ENCODE peak calls at places on chromosomes 13 and 19, in six cellular contexts. B, D, O, U, A and P are unnamed samples.

GRCh38 chr19:44113784-44114390 is 688 bp downstream of the ZNF225 start:
- DNase-seq in B (peak; percentile 26), D (no peak), O (peak; percentile 47), U (peak; percentile 11), A (no peak), P (no peak)

GRCh38 chr13:28035146-28035782 is 46.8 kb upstream of the URAD start:
- DNase-seq in B (no peak), D (no peak), O (no peak), U (peak; percentile 56), A (no peak), P (no peak)

GRCh38 chr19:35615036-35615435 is 2.5 kb downstream of the HAUS5 start:
- DNase-seq in B (no peak), D (no peak), O (no peak), U (no peak), A (no peak), P (no peak)

GRCh38 chr13:41492432-41493267 is 35.3 kb downstream of the RGCC start:
- DNase-seq in B (no peak), D (no peak), O (no peak), U (no peak), A (peak; percentile 63), P (peak; percentile 62)

GRCh38 chr13:40352385-40352778 is 314.1 kb downstream of the FOXO1 start:
- DNase-seq in B (no peak), D (no peak), O (no peak), U (no peak), A (no peak), P (no peak)

GRCh38 chr13:101231751-101232428 is 184.4 kb downstream of the NALCN start:
- DNase-seq in B (peak; percentile 22), D (no peak), O (no peak), U (peak; percentile 36), A (no peak), P (no peak)

GRCh38 chr13:33186851-33187250 is 98.7 kb downstream of the STARD13 start:
- DNase-seq in B (peak; percentile 56), D (no peak), O (no peak), U (peak; percentile 64), A (no peak), P (no peak)

GRCh38 chr19:8075158-8076086 is 22.9 kb downstream of the CCL25 start:
- DNase-seq in B (no peak), D (no peak), O (no peak), U (no peak), A (no peak), P (no peak)

GRCh38 chr19:3162418-3163229 is 15.9 kb upstream of the S1PR4 start:
- DNase-seq in B (peak; percentile 75), D (no peak), O (peak; percentile 80), U (peak; percentile 60), A (no peak), P (no peak)

GRCh38 chr19:11279505-11280236 is 16.3 kb upstream of the TSPAN16 start:
- DNase-seq in B (no peak), D (no peak), O (no peak), U (no peak), A (peak; percentile 64), P (peak; percentile 78)

GRCh38 chr13:109779074-109779473 is 7.3 kb downstream of the IRS2 start:
- DNase-seq in B (no peak), D (no peak), O (no peak), U (no peak), A (peak; percentile 72), P (peak; percentile 86)

GRCh38 chr19:41376241-41376997 is at the start of gene TMEM91:
- DNase-seq in B (no peak), D (no peak), O (peak; percentile 93), U (no peak), A (no peak), P (no peak)

GRCh38 chr13:43180036-43180660 is 156.8 kb downstream of the DNAJC15 start:
- DNase-seq in B (no peak), D (no peak), O (no peak), U (no peak), A (no peak), P (no peak)

GRCh38 chr13:76380436-76381065 is 505.7 kb downstream of the KCTD12 start:
- DNase-seq in B (no peak), D (no peak), O (no peak), U (no peak), A (no peak), P (no peak)

GRCh38 chr13:88281846-88282245 is 610.7 kb downstream of the SLITRK5 start:
- DNase-seq in B (no peak), D (no peak), O (no peak), U (no peak), A (no peak), P (no peak)

GRCh38 chr13:51562011-51562671 is 22.1 kb upstream of the WDFY2 start:
- DNase-seq in B (no peak), D (peak; percentile 57), O (no peak), U (no peak), A (no peak), P (no peak)

GRCh38 chr19:3123088-3123721 is 12.6 kb upstream of the GNA15 start:
- DNase-seq in B (no peak), D (no peak), O (no peak), U (no peak), A (no peak), P (no peak)

GRCh38 chr19:31501427-31502195 is 152.4 kb upstream of the TSHZ3 start:
- DNase-seq in B (no peak), D (no peak), O (no peak), U (no peak), A (no peak), P (no peak)

GRCh38 chr13:91232716-91233115 is 114.8 kb upstream of the MIR17HG start:
- DNase-seq in B (no peak), D (no peak), O (no peak), U (no peak), A (no peak), P (no peak)

GRCh38 chr13:36163809-36164308 is 32.7 kb upstream of the DCLK1 start:
- DNase-seq in B (peak; percentile 43), D (no peak), O (no peak), U (peak; percentile 6), A (no peak), P (no peak)

GRCh38 chr19:18789422-18789832 is 1.7 kb downstream of the COMP start:
- DNase-seq in B (no peak), D (no peak), O (peak; percentile 75), U (no peak), A (no peak), P (no peak)

GRCh38 chr19:955803-956746 is 28.1 kb upstream of the WDR18 start:
- DNase-seq in B (no peak), D (no peak), O (peak; percentile 81), U (peak; percentile 57), A (no peak), P (no peak)

GRCh38 chr13:113740661-113741060 is 18.4 kb upstream of the TMEM255B start:
- DNase-seq in B (no peak), D (no peak), O (no peak), U (no peak), A (no peak), P (no peak)